ENCODE peak calls at places on chromosomes 6 and 20, in four cellular contexts. T is Peyer's patch, R is AG09309, I is tibial artery. Y is an unnamed sample.

GRCh38 chr20:58888103-58888502 is 35.6 kb downstream of the GNAS start:
- DNase-seq in T (no peak), R (no peak), I (no peak), Y (no peak)

GRCh38 chr6:26170181-26170580 is 83.0 kb downstream of the HFE start:
- DNase-seq in T (no peak), R (no peak), I (no peak), Y (no peak)

GRCh38 chr20:828987-829386 is 4.5 kb upstream of the FAM110A start:
- DNase-seq in T (no peak), R (no peak), I (peak; percentile 25), Y (no peak)

GRCh38 chr6:140980265-140980887 is 1152.3 kb upstream of the GJE1 start:
- DNase-seq in T (no peak), R (no peak), I (no peak), Y (no peak)

GRCh38 chr6:36101691-36102090 is 28.6 kb upstream of the MAPK13 start:
- DNase-seq in T (no peak), R (no peak), I (no peak), Y (no peak)

GRCh38 chr6:72650081-72650745 is 28.3 kb downstream of the KCNQ5 start:
- DNase-seq in T (no peak), R (no peak), I (no peak), Y (no peak)

GRCh38 chr6:1613631-1614447 is 4.1 kb downstream of the FOXC1 start:
- DNase-seq in T (no peak), R (no peak), I (peak; percentile 69), Y (no peak)

GRCh38 chr6:11650297-11650696 is 112.7 kb downstream of the TMEM170B start:
- DNase-seq in T (no peak), R (no peak), I (no peak), Y (no peak)

GRCh38 chr6:15909290-15910070 is 219.4 kb upstream of the MYLIP start:
- DNase-seq in T (no peak), R (no peak), I (no peak), Y (no peak)

GRCh38 chr6:57226221-57226620 is 4.1 kb upstream of the RAB23 start:
- DNase-seq in T (no peak), R (no peak), I (no peak), Y (no peak)

GRCh38 chr6:169020821-169021220 is 232.8 kb downstream of the THBS2 start:
- DNase-seq in T (no peak), R (no peak), I (no peak), Y (no peak)

GRCh38 chr20:2476742-2477615 is 6.4 kb upstream of the SNRPB start:
- DNase-seq in T (no peak), R (no peak), I (no peak), Y (no peak)
- TF ChIP-seq CTCF in T (no peak), R (no peak), I (no peak), Y (no peak)

DNA sequence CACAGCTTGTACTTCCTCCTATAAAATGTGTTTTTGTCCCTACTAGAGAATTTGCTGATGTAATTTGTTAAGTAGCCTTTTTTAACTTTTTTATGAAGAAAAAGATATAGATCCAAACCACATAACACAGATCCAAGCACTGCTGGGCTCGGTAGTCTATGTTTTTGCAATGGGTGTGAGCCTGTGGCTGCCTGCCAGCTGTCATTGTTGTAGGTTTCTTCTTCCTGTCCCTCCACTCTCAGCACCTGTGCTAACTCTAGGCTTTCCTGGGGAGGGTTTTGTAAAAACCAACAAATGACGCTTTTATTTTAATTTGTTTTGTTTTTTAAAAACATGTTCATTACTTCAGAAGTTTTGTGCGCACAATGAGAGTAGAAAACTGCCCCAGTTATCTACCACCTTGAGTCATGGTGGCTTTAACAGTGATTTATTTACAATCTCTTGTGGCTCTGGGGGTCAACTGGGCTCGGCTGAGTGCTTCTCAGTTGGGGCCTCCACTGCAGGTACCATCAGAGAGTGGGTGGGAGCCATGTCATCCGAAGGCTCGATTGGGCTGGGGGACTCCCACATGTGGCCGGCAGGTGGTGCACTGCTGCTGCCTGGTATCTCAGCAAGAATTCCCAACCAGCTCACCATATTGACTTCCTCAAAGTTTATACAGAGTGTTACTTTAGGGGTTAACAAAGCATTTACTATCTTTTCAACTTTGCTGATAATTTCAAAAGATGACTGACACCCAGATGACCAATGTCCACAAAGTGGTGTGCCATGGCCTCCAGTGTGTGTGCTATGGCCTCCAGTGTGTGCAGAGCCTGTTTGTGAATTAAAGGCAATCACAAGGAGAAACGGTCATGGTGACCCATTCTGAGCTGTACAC is 3.0 kb upstream of the CCR6 start:
- DNase-seq in T (no peak), R (no peak), I (no peak), Y (peak; percentile 19)
- TF ChIP-seq CTCF in T (no peak), R (peak; percentile 8), I (no peak), Y (no peak)

GRCh38 chr6:81897793-81898192 is 145.3 kb upstream of the TENT5A start:
- DNase-seq in T (no peak), R (no peak), I (no peak), Y (no peak)
- TF ChIP-seq CTCF in T (no peak), R (no peak), I (no peak), Y (no peak)

DNA sequence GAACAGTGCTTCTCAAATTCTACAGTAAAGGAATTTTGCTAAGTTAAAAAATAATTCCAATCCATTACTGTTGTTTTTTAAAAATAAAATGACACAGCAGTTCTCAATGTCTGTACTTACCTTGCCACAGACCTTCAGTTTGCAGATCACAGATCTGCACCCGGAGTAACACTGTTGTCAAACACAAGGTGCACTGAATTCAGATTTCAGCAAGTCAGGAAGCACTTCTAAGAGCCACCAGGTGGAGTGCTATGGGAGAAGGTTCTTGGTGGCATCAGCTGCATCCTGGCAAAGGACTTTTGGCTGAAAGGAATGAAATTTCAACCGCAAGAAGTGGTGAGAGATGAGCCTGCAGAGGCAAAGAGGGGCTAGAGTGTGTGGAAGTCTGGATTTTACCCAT is 17.4 kb downstream of the RSPH4A start:
- DNase-seq in T (no peak), R (no peak), I (no peak), Y (no peak)
- TF ChIP-seq CTCF in T (no peak), R (peak; percentile 21), I (no peak), Y (no peak)

GRCh38 chr20:34834459-34834893 is 9.0 kb upstream of the NCOA6 start:
- DNase-seq in T (no peak), R (no peak), I (no peak), Y (no peak)
- TF ChIP-seq CTCF in T (peak; percentile 16), R (peak; percentile 22), I (peak; percentile 49), Y (no peak)

GRCh38 chr20:41004561-41005360 is 23.9 kb upstream of the TOP1 start:
- DNase-seq in T (no peak), R (no peak), I (peak; percentile 48), Y (no peak)

GRCh38 chr20:41003143-41003932 is 25.3 kb upstream of the TOP1 start:
- DNase-seq in T (peak; percentile 79), R (peak; percentile 94), I (peak; percentile 87), Y (peak; percentile 30)

GRCh38 chr20:41005361-41005729 is 23.3 kb upstream of the TOP1 start:
- DNase-seq in T (peak; percentile 74), R (peak; percentile 68), I (peak; percentile 90), Y (no peak)

GRCh38 chr20:41006936-41007871 is 21.4 kb upstream of the TOP1 start:
- DNase-seq in T (no peak), R (no peak), I (peak; percentile 55), Y (no peak)

DNA sequence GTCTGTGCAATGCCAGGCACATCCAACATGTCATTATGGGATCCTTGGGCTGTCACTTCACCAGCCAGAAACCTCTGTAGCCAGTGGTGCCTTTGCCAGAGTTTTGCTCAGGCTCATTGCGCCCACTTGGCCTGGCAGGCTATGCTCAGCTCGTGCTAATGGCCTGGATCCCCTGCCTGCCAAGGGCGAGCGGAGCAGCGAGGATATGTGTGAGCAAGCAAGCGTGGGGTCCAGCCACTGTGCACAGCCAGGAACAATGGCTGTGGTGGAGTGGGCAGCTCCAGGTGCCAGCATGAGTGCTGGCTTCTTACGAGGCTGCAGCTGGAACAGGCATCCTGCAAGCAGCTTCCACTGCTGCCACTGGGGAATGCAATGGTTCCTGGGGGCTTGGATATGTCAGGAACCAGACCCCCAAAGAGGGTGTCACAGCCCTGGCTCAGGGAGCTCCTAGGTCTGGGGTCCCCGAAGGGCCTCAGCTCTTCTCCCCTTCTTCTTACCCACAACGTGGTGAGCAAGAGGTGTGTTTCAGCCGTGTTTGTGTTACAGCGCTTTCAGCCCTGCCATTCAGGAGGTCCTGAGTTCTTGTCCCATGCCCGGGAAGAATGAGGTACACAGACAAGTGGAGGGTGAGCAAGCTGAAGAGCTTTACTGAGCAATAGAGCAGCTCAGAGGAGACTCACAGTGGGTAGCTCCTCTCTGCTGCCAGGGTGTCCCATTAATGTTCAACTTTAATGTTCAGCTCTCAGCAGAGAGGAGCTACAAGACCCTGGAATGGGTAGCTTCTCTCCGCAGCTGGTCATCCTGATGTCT is 22.3 kb upstream of the TOP1 start:
- DNase-seq in T (no peak), R (no peak), I (peak; percentile 62), Y (no peak)
- TF ChIP-seq CTCF in T (no peak), R (no peak), I (no peak), Y (no peak)

GRCh38 chr20:11880694-11881093 is 37.0 kb upstream of the BTBD3 start:
- DNase-seq in T (no peak), R (no peak), I (no peak), Y (no peak)

GRCh38 chr20:11881453-11881852 is 36.2 kb upstream of the BTBD3 start:
- DNase-seq in T (no peak), R (no peak), I (no peak), Y (no peak)

GRCh38 chr20:11876555-11876954 is 41.1 kb upstream of the BTBD3 start:
- DNase-seq in T (no peak), R (no peak), I (no peak), Y (no peak)
- TF ChIP-seq CTCF in T (no peak), R (no peak), I (no peak), Y (no peak)

DNA sequence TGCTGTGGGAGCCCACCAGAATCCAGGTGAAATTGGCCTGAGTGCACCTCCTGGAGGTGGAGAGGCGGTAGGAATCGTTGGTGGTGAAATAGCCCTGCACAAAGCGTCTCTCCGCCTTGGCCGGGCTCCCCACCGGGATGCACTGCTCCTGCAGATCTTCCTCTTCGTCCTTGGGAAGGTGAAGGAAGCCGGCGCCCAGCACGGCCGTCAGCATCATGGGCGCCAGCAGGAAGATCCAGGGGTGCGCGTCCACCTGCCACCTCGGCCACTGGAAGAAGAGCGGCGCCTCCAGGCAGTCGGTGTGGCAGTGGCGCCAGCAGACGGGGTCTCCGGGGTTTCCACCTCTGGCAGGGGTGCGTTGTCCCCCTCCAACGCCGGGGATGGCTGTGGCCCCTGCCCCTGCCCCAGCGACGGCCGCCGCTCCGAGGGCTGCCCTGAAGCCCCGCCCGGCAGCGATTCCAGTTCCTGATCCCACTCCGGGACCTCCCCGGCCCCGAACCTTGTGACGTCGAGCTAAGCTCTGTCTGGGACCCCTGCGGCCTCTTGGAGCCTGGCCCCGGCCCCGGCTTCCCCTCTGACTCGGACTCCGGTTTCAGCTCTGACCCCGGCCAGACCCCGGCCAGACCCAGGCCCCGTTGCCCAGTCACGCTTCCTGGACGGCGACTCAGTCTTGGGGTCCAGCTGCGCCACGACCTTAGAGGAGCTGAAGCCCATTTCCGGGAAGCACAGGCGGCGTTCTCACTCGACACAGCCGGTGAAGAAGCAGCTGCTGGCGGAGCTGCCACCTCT is 91.9 kb downstream of the CD164 start:
- DNase-seq in T (peak; percentile 42), R (no peak), I (no peak), Y (no peak)
- TF ChIP-seq CTCF in T (no peak), R (no peak), I (no peak), Y (no peak)

Y was measured in activated B cell treated with CpG ODN at 0.5 μM for 24 hours.